ENCODE peak calls at places on chromosomes 2 and 18, in seven cellular contexts. Z, D, E, H, T, M and Q are unnamed samples. For H3K4me1, the result is how much of the 10 kb centered on the place peaks cover.

GRCh38 chr2:156455366-156455975 is 19.3 kb downstream of the GPD2 start:
- DNase-seq in Z (no peak), D (no peak), E (no peak), H (no peak), T (peak), M (peak), Q (no peak)

GRCh38 chr2:165067958-165068612 is 112.8 kb upstream of the SLC38A11 start:
- DNase-seq in Z (no peak), D (peak), E (peak), H (no peak), T (peak), M (peak), Q (no peak)

GRCh38 chr2:10457846-10458563 is 9.9 kb upstream of the ODC1 start:
- DNase-seq in Z (no peak), D (no peak), E (peak), H (no peak), T (no peak), M (no peak), Q (no peak)

GRCh38 chr18:43705850-43706249 is 428.6 kb upstream of the SYT4 start:
- DNase-seq in Z (no peak), D (no peak), E (no peak), H (no peak), T (no peak), M (no peak), Q (no peak)

GRCh38 chr2:167018590-167018989 is 130.3 kb downstream of the XIRP2 start:
- DNase-seq in Z (no peak), D (no peak), E (no peak), H (no peak), T (no peak), M (no peak), Q (no peak)

GRCh38 chr2:48114256-48114655 is 208.0 kb upstream of the FBXO11 start:
- DNase-seq in Z (no peak), D (no peak), E (peak), H (peak), T (peak), M (peak), Q (no peak)

GRCh38 chr2:217127744-217128143 is 267.9 kb upstream of the TNP1 start:
- DNase-seq in Z (no peak), D (no peak), E (no peak), H (no peak), T (no peak), M (no peak), Q (no peak)

GRCh38 chr18:8911408-8912340 is 190.8 kb upstream of the NDUFV2 start:
- DNase-seq in Z (no peak), D (no peak), E (no peak), H (no peak), T (no peak), M (no peak), Q (no peak)

GRCh38 chr2:128473175-128474013 is 154.7 kb upstream of the HS6ST1 start:
- DNase-seq in Z (no peak), D (no peak), E (peak), H (no peak), T (no peak), M (peak), Q (no peak)

GRCh38 chr2:62071760-62072680 is 123.9 kb upstream of the B3GNT2 start:
- DNase-seq in Z (no peak), D (no peak), E (no peak), H (no peak), T (no peak), M (no peak), Q (no peak)

GRCh38 chr18:58838165-58838860 is 26.4 kb upstream of the ZNF532 start:
- DNase-seq in Z (no peak), D (no peak), E (no peak), H (no peak), T (no peak), M (no peak), Q (no peak)

GRCh38 chr2:171158790-171159325 is 1.8 kb downstream of the TLK1 start:
- DNase-seq in Z (no peak), D (no peak), E (no peak), H (no peak), T (no peak), M (no peak), Q (no peak)

GRCh38 chr2:156430978-156431358 is 5.2 kb upstream of the GPD2 start:
- DNase-seq in Z (peak), D (no peak), E (peak), H (no peak), T (peak), M (no peak), Q (no peak)

GRCh38 chr2:127641846-127642510 is 4.0 kb upstream of the GPR17 start:
- DNase-seq in Z (no peak), D (no peak), E (no peak), H (peak), T (no peak), M (no peak), Q (no peak)

GRCh38 chr2:61690078-61690477 is 151.9 kb upstream of the XPO1 start:
- DNase-seq in Z (no peak), D (no peak), E (no peak), H (no peak), T (no peak), M (no peak), Q (no peak)

GRCh38 chr2:147632193-147632592 is 212.6 kb upstream of the ACVR2A start:
- DNase-seq in Z (no peak), D (no peak), E (peak), H (no peak), T (no peak), M (no peak), Q (no peak)

GRCh38 chr2:71843391-71843850 is 304.2 kb downstream of the CYP26B1 start:
- DNase-seq in Z (no peak), D (peak), E (peak), H (no peak), T (peak), M (peak), Q (no peak)

GRCh38 chr2:197207106-197207505 is 103.5 kb downstream of the ANKRD44 start:
- DNase-seq in Z (no peak), D (no peak), E (no peak), H (no peak), T (no peak), M (no peak), Q (no peak)

GRCh38 chr18:31065036-31065773 is 22.7 kb upstream of the DSC3 start:
- DNase-seq in Z (no peak), D (no peak), E (no peak), H (no peak), T (no peak), M (no peak), Q (no peak)

GRCh38 chr2:60960706-60961105 is 56.8 kb upstream of the PEX13 start:
- DNase-seq in Z (no peak), D (no peak), E (no peak), H (no peak), T (no peak), M (no peak), Q (no peak)

GRCh38 chr2:174931724-174932123 is 73.5 kb downstream of the CHN1 start:
- DNase-seq in Z (no peak), D (no peak), E (peak), H (no peak), T (no peak), M (no peak), Q (no peak)

GRCh38 chr2:222307138-222307756 is 8.4 kb upstream of the PAX3 start:
- DNase-seq in Z (no peak), D (no peak), E (no peak), H (no peak), T (peak), M (no peak), Q (no peak)

GRCh38 chr2:18536100-18536499 is 24.4 kb downstream of the RDH14 start:
- DNase-seq in Z (no peak), D (no peak), E (no peak), H (no peak), T (no peak), M (no peak), Q (no peak)

GRCh38 chr2:220394433-220394832 is 767.0 kb downstream of the SLC4A3 start:
- DNase-seq in Z (no peak), D (peak), E (peak), H (no peak), T (peak), M (peak), Q (no peak)

GRCh38 chr2:231965118-231965517 is 3.6 kb downstream of the DIS3L2 start:
- DNase-seq in Z (no peak), D (no peak), E (peak), H (no peak), T (no peak), M (no peak), Q (no peak)

GRCh38 chr18:35118641-35119040 is 77.4 kb downstream of the MAPRE2 start:
- DNase-seq in Z (no peak), D (no peak), E (no peak), H (no peak), T (no peak), M (no peak), Q (no peak)

GRCh38 chr18:70149616-70150301 is 55.7 kb downstream of the RTTN start:
- DNase-seq in Z (no peak), D (no peak), E (no peak), H (no peak), T (no peak), M (no peak), Q (no peak)

GRCh38 chr18:69874058-69874457 is 73.6 kb downstream of the CD226 start:
- DNase-seq in Z (no peak), D (no peak), E (peak), H (no peak), T (no peak), M (no peak), Q (no peak)

GRCh38 chr2:222671259-222672067 is at the start of gene MOGAT1:
- DNase-seq in Z (no peak), D (peak), E (peak), H (no peak), T (no peak), M (peak), Q (peak)

GRCh38 chr18:79634186-79634585 is 45.4 kb upstream of the CTDP1 start:
- DNase-seq in Z (no peak), D (no peak), E (no peak), H (no peak), T (no peak), M (no peak), Q (no peak)

GRCh38 chr18:55322176-55322735 is 265.7 kb downstream of the TCF4 start:
- DNase-seq in Z (peak), D (peak), E (peak), H (no peak), T (peak), M (peak), Q (peak)

GRCh38 chr2:189673661-189674373 is 653 bp upstream of the ANKAR start:
- DNase-seq in Z (peak), D (no peak), E (no peak), H (no peak), T (no peak), M (no peak), Q (no peak)
- H3K4me3 ChIP-seq in Z (peak), D (peak), E (no peak), H (peak), T (peak), M (peak), Q (peak)

GRCh38 chr18:51048190-51048589 is 18.2 kb downstream of the SMAD4 start:
- DNase-seq in Z (no peak), D (no peak), E (no peak), H (no peak), T (no peak), M (no peak), Q (no peak)

GRCh38 chr18:51039138-51040112 is 9.4 kb downstream of the SMAD4 start:
- DNase-seq in Z (no peak), D (no peak), E (peak), H (no peak), T (no peak), M (no peak), Q (no peak)

GRCh38 chr18:51041677-51042076 is 11.7 kb downstream of the SMAD4 start:
- DNase-seq in Z (no peak), D (no peak), E (no peak), H (no peak), T (no peak), M (no peak), Q (no peak)

GRCh38 chr18:51049137-51049536 is 19.1 kb downstream of the SMAD4 start:
- DNase-seq in Z (no peak), D (no peak), E (no peak), H (no peak), T (no peak), M (no peak), Q (no peak)

GRCh38 chr18:51044928-51045587 is 15.0 kb downstream of the SMAD4 start:
- DNase-seq in Z (no peak), D (no peak), E (peak), H (no peak), T (no peak), M (no peak), Q (no peak)
- H3K27ac ChIP-seq in Z (no peak), D (peak), E (peak), H (no peak), T (no peak), M (peak), Q (no peak)

DNA sequence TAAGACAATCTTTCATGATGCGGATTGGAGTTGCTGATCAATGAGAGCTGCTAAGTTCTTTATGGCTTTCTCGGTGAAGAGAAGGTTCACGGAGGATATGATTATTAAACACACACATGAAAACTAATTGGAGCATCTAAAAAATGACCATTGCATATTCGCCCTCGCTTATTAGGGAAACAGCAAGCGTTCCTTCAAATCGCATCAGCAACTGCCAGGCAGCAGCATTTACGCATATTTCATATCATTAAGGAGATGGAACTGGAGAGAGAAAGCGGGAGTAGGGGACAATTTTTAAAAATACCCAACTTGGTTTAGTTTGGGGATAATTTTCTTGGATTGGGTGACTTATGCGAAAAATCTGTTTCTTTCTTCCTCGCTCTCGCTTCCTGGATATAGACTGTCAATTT is 693 bp downstream of the EML6 start:
- DNase-seq in Z (no peak), D (no peak), E (no peak), H (no peak), T (no peak), M (no peak), Q (no peak)
- H3K4me1 ChIP-seq in Z (under half), D (under half), E (under half), H (under half), T (under half), M (under half), Q (under half)

DNA sequence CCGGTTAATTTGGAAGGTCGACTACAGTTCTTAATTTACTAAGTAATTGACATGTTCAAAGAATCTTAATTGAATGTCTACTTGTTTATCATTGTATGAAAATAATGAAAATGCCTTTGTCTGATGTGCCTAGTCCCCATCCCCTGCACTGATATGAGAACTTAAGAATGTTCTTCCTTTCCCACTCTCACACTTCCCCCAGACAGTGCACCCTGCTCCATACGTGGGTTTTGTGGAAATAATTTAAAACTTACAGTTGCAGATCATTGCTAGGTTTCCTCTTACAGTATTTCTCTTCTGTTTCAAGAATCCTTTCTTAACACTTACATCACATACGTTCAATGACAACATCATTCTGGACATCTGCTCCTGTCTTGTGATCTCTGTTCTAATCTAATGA is 3.5 kb downstream of the ICOS start:
- DNase-seq in Z (no peak), D (no peak), E (no peak), H (no peak), T (no peak), M (no peak), Q (no peak)
- H3K4me3 ChIP-seq in Z (no peak), D (no peak), E (no peak), H (peak), T (no peak), M (no peak), Q (no peak)

GRCh38 chr2:27298391-27299080 is 9.7 kb downstream of the UCN start:
- DNase-seq in Z (no peak), D (no peak), E (peak), H (no peak), T (no peak), M (no peak), Q (no peak)

GRCh38 chr2:27297195-27297594 is 11.1 kb downstream of the UCN start:
- DNase-seq in Z (no peak), D (no peak), E (no peak), H (no peak), T (no peak), M (no peak), Q (no peak)

GRCh38 chr2:27291865-27292264 is 9.6 kb downstream of the TRIM54 start:
- DNase-seq in Z (no peak), D (no peak), E (no peak), H (no peak), T (peak), M (no peak), Q (no peak)

GRCh38 chr2:27294928-27295327 is 12.7 kb downstream of the TRIM54 start:
- DNase-seq in Z (no peak), D (no peak), E (no peak), H (no peak), T (no peak), M (no peak), Q (no peak)

GRCh38 chr2:27296466-27296865 is 11.8 kb downstream of the UCN start:
- DNase-seq in Z (no peak), D (no peak), E (no peak), H (no peak), T (no peak), M (no peak), Q (no peak)
- H3K27ac ChIP-seq in Z (no peak), D (no peak), E (no peak), H (no peak), T (no peak), M (no peak), Q (peak)

DNA sequence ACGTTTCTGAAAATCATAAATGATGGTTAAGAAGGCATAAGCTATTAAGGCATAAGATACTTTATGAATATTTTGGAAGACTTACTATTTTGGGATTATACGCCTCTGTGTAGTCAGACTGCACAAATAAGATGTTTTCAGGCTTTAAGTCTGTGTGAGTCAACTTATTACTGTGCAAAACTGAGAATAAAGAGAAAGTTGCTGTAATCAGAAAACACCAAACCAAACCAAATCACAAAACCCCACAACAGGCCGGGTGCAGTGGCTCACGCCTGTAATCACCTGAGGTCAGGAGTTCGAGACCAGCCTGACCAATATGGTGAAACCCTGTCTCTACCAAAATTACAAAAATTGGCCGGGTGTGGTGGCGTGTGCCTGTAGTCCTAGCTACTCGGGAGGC is 7.7 kb downstream of the CLK1 start:
- DNase-seq in Z (no peak), D (no peak), E (no peak), H (no peak), T (no peak), M (no peak), Q (no peak)
- H3K4me1 ChIP-seq in Z (under half), D (half or more), E (under half), H (under half), T (under half), M (under half), Q (under half)